ENCODE peak calls at places on chromosomes 11 and 22, in seven cellular contexts. O is brain microvascular endothelial cell, T is suprapubic skin, P is HL-60, R is fibroblast of lung, B is SK-N-SH, L is breast epithelium. F is an unnamed sample. For H3K27me3, the result is how much of the 10 kb centered on the place peaks cover.

GRCh38 chr22:24503137-24503850 is 8.2 kb downstream of the UPB1 start:
- DNase-seq in T (no peak), P (peak), B (peak), R (peak), O (peak), L (peak), F (peak)

GRCh38 chr11:100776212-100776896 is 89.3 kb downstream of the ARHGAP42 start:
- DNase-seq in L (no peak), P (no peak), O (peak), R (peak), B (no peak), T (no peak), F (no peak)

GRCh38 chr11:65891180-65892136 is 985 bp downstream of the CCDC85B start:
- DNase-seq in L (no peak), B (peak), R (no peak), T (no peak), P (no peak), O (no peak), F (no peak)

GRCh38 chr11:113553905-113554304 is 78.7 kb upstream of the DRD2 start:
- DNase-seq in O (no peak), R (peak), L (no peak), T (no peak), P (no peak), B (peak), F (no peak)

GRCh38 chr22:41437198-41437597 is 9.4 kb downstream of the TOB2 start:
- DNase-seq in L (no peak), P (no peak), R (no peak), T (no peak), O (no peak), B (no peak), F (no peak)

GRCh38 chr22:26636296-26636695 is 14.5 kb downstream of the CRYBA4 start:
- DNase-seq in T (no peak), P (no peak), B (no peak), O (no peak), L (no peak), R (no peak), F (no peak)

GRCh38 chr11:65620666-65621065 is 5.1 kb downstream of the PCNX3 start:
- DNase-seq in P (no peak), R (no peak), T (no peak), L (no peak), O (no peak), B (no peak), F (no peak)

GRCh38 chr22:29710922-29711593 is 8.7 kb upstream of the CABP7 start:
- DNase-seq in L (no peak), R (no peak), T (no peak), B (peak), P (no peak), O (no peak), F (no peak)

GRCh38 chr11:130629039-130629438 is 180.6 kb downstream of the ADAMTS15 start:
- DNase-seq in B (no peak), O (no peak), T (no peak), R (peak), L (peak), P (no peak), F (no peak)

GRCh38 chr22:20919718-20920117 is 2.5 kb downstream of the CRKL start:
- DNase-seq in P (no peak), L (no peak), T (no peak), R (peak), B (no peak), O (no peak), F (no peak)

GRCh38 chr11:94305146-94305545 is 766 bp downstream of the IZUMO1R start:
- DNase-seq in B (no peak), L (no peak), O (no peak), T (no peak), P (no peak), R (peak), F (no peak)

GRCh38 chr11:120336641-120337132 is 474 bp downstream of the ARHGEF12 start:
- DNase-seq in P (no peak), T (peak), L (no peak), B (no peak), R (peak), O (no peak), F (peak)

GRCh38 chr11:118922745-118923627 is 2.7 kb downstream of the BCL9L start:
- DNase-seq in P (no peak), T (peak), R (no peak), B (peak), O (no peak), L (no peak), F (no peak)

GRCh38 chr22:21074092-21074715 is 28.5 kb downstream of the LRRC74B start:
- DNase-seq in O (peak), P (peak), R (peak), B (no peak), L (no peak), T (no peak), F (no peak)

GRCh38 chr11:117820071-117820470 is 4.5 kb downstream of the FXYD2 start:
- DNase-seq in B (no peak), O (no peak), L (no peak), P (no peak), T (no peak), R (no peak), F (no peak)

GRCh38 chr11:115504279-115505158 is at the start of gene CADM1:
- DNase-seq in B (peak), O (peak), P (peak), T (peak), R (peak), L (peak), F (peak)

GRCh38 chr22:40044102-40044869 is 49.5 kb downstream of the FAM83F start:
- DNase-seq in P (peak), R (peak), B (peak), T (peak), L (peak), O (peak), F (peak)

GRCh38 chr11:71476031-71476430 is 23.0 kb downstream of the NADSYN1 start:
- DNase-seq in B (no peak), P (no peak), L (no peak), T (no peak), R (no peak), O (no peak), F (no peak)

GRCh38 chr11:43923327-43924111 is 18.9 kb upstream of the C11orf96 start:
- DNase-seq in B (peak), T (no peak), P (no peak), O (peak), R (peak), L (no peak), F (no peak)

GRCh38 chr22:24969588-24970301 is 17.2 kb downstream of the KIAA1671 start:
- DNase-seq in B (peak), R (peak), L (peak), O (peak), T (no peak), P (no peak), F (no peak)

GRCh38 chr11:2524446-2525165 is 79.8 kb downstream of the KCNQ1 start:
- DNase-seq in L (peak), R (no peak), T (no peak), B (peak), P (no peak), O (no peak), F (no peak)

GRCh38 chr11:2802389-2803185 is 83.0 kb downstream of the CDKN1C start:
- DNase-seq in L (peak), B (no peak), O (no peak), P (no peak), T (peak), R (no peak), F (no peak)

GRCh38 chr22:46173152-46173551 is 22.8 kb downstream of the PPARA start:
- DNase-seq in L (no peak), B (no peak), R (no peak), P (no peak), O (no peak), T (no peak), F (no peak)

GRCh38 chr11:110972640-110973039 is 260.4 kb upstream of the ARHGAP20 start:
- DNase-seq in O (peak), P (peak), B (no peak), L (no peak), T (no peak), R (peak), F (no peak)

GRCh38 chr11:3855808-3856491 is 486 bp downstream of the STIM1 start:
- DNase-seq in B (no peak), O (no peak), P (no peak), R (peak), L (no peak), T (peak), F (no peak)

GRCh38 chr22:46071451-46072029 is 78.8 kb upstream of the PPARA start:
- DNase-seq in T (peak), O (peak), B (peak), L (peak), R (peak), P (peak), F (peak)

GRCh38 chr11:13009476-13009920 is 382 bp downstream of the RASSF10 start:
- DNase-seq in R (peak), T (no peak), O (no peak), L (no peak), B (no peak), P (no peak), F (no peak)

GRCh38 chr11:13009921-13010736 is 1.0 kb downstream of the RASSF10 start:
- DNase-seq in B (peak), O (no peak), P (no peak), L (no peak), T (peak), R (peak), F (no peak)

GRCh38 chr11:13008625-13009475 is at the start of gene RASSF10:
- DNase-seq in R (peak), L (peak), P (no peak), O (no peak), T (peak), B (peak), F (no peak)

GRCh38 chr11:13007702-13008435 is 1.2 kb upstream of the RASSF10 start:
- DNase-seq in O (no peak), R (peak), L (no peak), B (no peak), T (no peak), P (no peak), F (no peak)

GRCh38 chr11:13007182-13007581 is 1.9 kb upstream of the RASSF10 start:
- DNase-seq in P (no peak), B (no peak), R (no peak), T (no peak), L (no peak), O (no peak), F (no peak)
- TF ChIP-seq CTCF in P (no peak), B (no peak), R (no peak), T (no peak), L (no peak), O (no peak), F (no peak)

GRCh38 chr11:45899086-45899447 is 8.0 kb downstream of the FREY1 start:
- DNase-seq in P (no peak), L (no peak), B (no peak), R (no peak), O (no peak), T (no peak), F (no peak)

GRCh38 chr11:45899448-45900174 is 7.5 kb downstream of the FREY1 start:
- DNase-seq in P (peak), O (peak), B (peak), L (peak), T (peak), R (peak), F (peak)

GRCh38 chr11:45901646-45902045 is 5.4 kb downstream of the FREY1 start:
- DNase-seq in B (no peak), P (no peak), R (no peak), O (no peak), L (no peak), T (no peak), F (no peak)

GRCh38 chr11:45902452-45903380 is 4.4 kb downstream of the FREY1 start:
- DNase-seq in B (no peak), R (no peak), L (no peak), P (no peak), T (no peak), O (no peak), F (no peak)

GRCh38 chr11:45900916-45901617 is 6.0 kb downstream of the FREY1 start:
- DNase-seq in R (no peak), L (no peak), B (peak), O (no peak), T (no peak), P (no peak), F (no peak)
- H3K27ac ChIP-seq in R (no peak), L (peak), B (peak), O (no peak), T (no peak), P (no peak), F (no peak)

DNA sequence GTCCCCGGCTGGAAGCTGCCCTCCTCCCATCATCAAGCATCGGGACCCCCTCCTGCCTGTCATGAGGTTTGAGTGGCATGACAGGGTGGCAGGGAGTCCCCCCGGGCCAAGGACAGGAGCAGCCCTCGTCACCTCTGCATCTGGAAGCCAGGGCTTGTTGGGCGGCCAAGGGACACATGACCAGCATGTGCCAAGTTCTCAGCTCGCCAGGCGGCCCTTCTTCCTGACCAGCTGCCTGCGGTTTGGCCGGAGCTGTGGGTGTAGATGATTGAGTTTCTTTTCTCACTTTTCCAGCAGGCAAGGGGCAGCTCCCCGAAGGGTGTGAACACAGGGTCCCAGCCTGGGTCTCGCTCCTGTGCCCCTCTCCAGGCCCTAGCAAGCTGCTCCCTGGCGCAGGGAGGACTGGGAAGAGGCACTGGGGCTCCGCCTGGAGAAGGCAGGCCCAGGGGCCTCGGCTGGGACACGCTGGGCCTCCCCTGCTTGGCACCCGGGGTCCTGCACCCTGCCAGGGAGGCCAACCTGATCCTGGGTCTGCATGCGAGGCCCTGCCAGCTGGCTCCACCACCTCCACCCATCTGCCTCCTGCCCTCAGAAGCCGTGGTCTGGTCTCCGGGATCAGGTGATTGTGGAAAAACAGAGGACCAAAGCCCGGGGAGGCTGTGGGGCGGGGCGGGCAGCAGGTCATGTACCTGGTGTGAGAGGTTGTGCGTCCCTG is 13.4 kb downstream of the ARHGAP8 start:
- DNase-seq in R (peak), P (no peak), L (peak), B (no peak), T (no peak), O (no peak), F (no peak)
- H3K27me3 ChIP-seq in R (under half), P (under half), L (under half), B (under half), T (under half), O (under half), F (under half)

GRCh38 chr11:67664696-67665536 is 9.5 kb downstream of the ALDH3B2 start:
- DNase-seq in B (no peak), P (no peak), R (no peak), T (no peak), O (no peak), L (no peak), F (no peak)

GRCh38 chr11:67664213-67664585 is 10.2 kb downstream of the ALDH3B2 start:
- DNase-seq in L (no peak), O (no peak), T (no peak), B (no peak), P (no peak), R (no peak), F (no peak)

GRCh38 chr11:67666676-67667489 is 7.5 kb downstream of the ALDH3B2 start:
- DNase-seq in P (no peak), T (no peak), R (no peak), B (peak), L (peak), O (no peak), F (no peak)

GRCh38 chr11:67666303-67666645 is 8.1 kb downstream of the ALDH3B2 start:
- DNase-seq in L (no peak), T (no peak), P (no peak), O (no peak), B (no peak), R (no peak), F (no peak)

DNA sequence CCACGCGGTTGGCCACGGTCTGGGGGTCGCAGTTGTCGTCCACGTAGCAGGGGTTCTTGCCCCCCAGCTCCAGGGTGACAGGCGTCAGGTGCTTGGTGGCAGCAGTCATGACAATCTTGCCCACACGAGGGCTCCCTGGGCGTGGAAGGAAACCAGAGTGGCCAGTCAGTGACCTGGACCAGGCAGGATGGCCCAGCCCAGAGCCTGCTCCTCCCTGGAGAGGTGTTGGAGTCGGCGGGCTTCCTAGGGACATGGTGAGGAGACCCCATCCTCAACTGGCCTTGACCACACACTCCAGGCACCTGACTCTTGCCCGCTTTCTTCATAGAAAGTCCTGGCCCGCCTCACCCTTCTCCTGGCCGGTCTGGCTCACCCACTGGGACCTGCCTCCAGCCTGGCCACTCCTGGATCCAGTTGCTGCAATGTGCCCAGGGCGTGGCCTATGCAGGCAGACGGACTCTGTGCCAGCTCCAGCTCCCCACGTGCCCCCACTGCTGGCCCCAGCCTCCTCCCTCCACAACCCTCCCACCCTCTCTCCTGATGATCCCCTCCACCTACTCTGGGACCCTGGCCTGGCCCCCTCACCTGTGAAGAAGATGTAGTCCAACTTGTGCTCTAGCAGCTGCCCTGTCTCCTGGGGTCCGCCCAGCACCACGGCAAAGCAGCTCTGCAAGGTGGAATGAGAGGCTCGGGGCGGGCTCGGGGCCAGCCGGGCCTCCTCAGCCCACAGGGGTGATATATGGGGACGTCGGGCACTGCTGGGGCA is 8.7 kb downstream of the ALDH3B2 start:
- DNase-seq in B (peak), P (no peak), T (no peak), R (no peak), O (no peak), L (no peak), F (no peak)
- TF ChIP-seq CTCF in B (no peak), P (no peak), T (no peak), R (no peak), O (no peak), L (no peak), F (no peak)

DNA sequence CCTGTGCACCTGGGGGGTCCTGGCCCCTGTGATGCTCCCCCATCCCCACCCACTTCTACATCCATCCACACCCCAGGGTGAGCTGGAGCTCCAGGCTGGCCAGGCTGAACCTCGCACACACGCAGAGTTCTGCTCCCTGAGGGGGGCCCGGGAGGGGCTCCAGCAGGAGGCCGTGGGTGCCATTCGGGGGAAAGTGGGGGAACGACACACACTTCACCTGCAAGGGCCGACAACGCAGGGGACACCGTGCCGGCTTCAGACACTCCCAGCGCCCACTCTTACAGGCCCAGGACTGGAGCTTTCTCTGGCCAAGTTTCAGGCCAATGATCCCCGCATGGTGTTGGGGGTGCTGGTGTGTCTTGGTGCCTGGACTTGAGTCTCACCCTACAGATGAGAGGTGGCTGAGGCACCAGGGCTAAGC is 20.0 kb upstream of the TALDO1 start:
- DNase-seq in P (no peak), T (peak), R (no peak), B (peak), L (no peak), O (no peak), F (no peak)
- H3K27ac ChIP-seq in P (no peak), T (peak), R (no peak), B (no peak), L (peak), O (no peak), F (no peak)

DNA sequence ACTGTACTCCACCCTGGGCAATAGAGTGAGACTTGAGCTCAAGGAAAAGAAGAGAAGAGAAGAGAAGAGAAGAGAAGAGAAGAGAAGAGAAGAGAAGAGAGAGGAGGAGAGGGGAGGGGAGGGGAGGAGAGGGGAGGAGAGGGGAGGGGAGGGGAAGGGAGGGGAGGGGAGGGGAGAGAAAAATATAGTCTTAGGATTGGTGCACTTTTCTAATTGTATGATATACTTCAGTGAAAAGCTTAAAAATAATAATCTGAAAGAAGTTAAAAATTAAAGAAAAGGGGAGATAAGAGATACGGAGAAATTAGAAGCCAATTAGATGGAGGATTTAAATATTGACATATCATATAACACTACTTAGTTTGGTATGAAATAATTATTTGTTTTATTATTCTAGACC is 19.3 kb downstream of the OR52A5 start:
- DNase-seq in B (no peak), O (no peak), R (no peak), P (no peak), L (no peak), T (no peak), F (no peak)
- H3K27me3 ChIP-seq in B (under half), O (under half), R (under half), P (under half), L (under half), T (under half), F (under half)

DNA sequence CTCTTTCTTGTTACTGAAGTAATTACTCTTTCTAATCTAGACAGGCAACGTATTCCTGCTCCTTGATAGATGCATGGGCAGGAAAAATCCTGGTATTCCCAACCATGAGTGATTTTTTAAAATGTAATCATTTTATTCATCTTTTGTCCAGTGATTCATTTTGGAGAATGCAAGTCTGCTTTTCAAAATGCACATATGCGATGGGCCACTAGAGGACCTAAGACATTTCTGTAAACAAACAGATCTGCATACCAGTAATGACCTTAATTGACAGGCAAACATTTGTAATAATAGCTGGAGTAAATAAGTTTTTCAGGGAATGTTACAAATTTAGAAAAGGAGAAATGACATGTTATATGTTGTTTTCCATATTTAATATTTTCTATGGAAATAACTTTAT is 1167.6 kb downstream of the JRKL start:
- DNase-seq in R (no peak), B (peak), P (no peak), L (no peak), T (no peak), O (peak), F (no peak)
- TF ChIP-seq CTCF in R (no peak), B (peak), P (no peak), L (no peak), T (no peak), O (peak), F (no peak)

GRCh38 chr22:37219534-37219933 is 7.3 kb upstream of the SSTR3 start:
- DNase-seq in P (no peak), T (no peak), B (no peak), R (no peak), O (no peak), L (no peak), F (no peak)
- H3K27ac ChIP-seq in P (no peak), T (no peak), B (no peak), R (no peak), O (no peak), L (no peak), F (peak)